ENCODE peak calls at places on chromosome 19, in nine cellular contexts. V is AG10803, U is GM12865, Y is fibroblast of lung, C is body of pancreas, T is uterus, O is suprapubic skin, Z is Peyer's patch, Q is fibroblast of mammary gland. H is an unnamed sample.

GRCh38 chr19:23957660-23958281 is 43.1 kb downstream of the ZNF726 start:
- DNase-seq in V (peak), U (no peak), Y (peak), C (no peak), T (no peak), O (no peak), Z (no peak), Q (peak), H (peak)

GRCh38 chr19:57110592-57111328 is 9.0 kb upstream of the USP29 start:
- DNase-seq in V (no peak), U (no peak), Y (no peak), C (no peak), T (no peak), O (no peak), Z (no peak), Q (peak), H (no peak)

GRCh38 chr19:21704320-21704719 is 63.1 kb downstream of the ZNF100 start:
- DNase-seq in V (no peak), U (no peak), Y (no peak), C (no peak), T (no peak), O (no peak), Z (no peak), Q (no peak), H (no peak)

GRCh38 chr19:10730932-10731331 is 13.1 kb downstream of the DNM2 start:
- DNase-seq in V (no peak), U (no peak), Y (no peak), C (no peak), T (no peak), O (no peak), Z (no peak), Q (no peak), H (no peak)

GRCh38 chr19:50817941-50818858 is 5.4 kb downstream of the KLK1 start:
- DNase-seq in V (no peak), U (peak), Y (no peak), C (peak), T (no peak), O (no peak), Z (peak), Q (peak), H (peak)

GRCh38 chr19:20367811-20368294 is 197.7 kb downstream of the ZNF737 start:
- DNase-seq in V (no peak), U (no peak), Y (no peak), C (peak), T (no peak), O (no peak), Z (no peak), Q (no peak), H (no peak)

GRCh38 chr19:16070366-16070990 is 5.8 kb upstream of the TPM4 start:
- DNase-seq in V (no peak), U (peak), Y (no peak), C (peak), T (peak), O (peak), Z (peak), Q (no peak), H (no peak)

GRCh38 chr19:47697863-47698609 is 15.2 kb upstream of the EHD2 start:
- DNase-seq in V (peak), U (peak), Y (peak), C (peak), T (peak), O (peak), Z (peak), Q (peak), H (peak)

GRCh38 chr19:43446746-43447489 is 18.5 kb downstream of the LYPD3 start:
- DNase-seq in V (peak), U (peak), Y (peak), C (peak), T (peak), O (peak), Z (peak), Q (peak), H (peak)

GRCh38 chr19:41030651-41031050 is 39.6 kb downstream of the CYP2B6 start:
- DNase-seq in V (no peak), U (no peak), Y (no peak), C (no peak), T (no peak), O (peak), Z (no peak), Q (no peak), H (no peak)

GRCh38 chr19:52214241-52214640 is 24.4 kb downstream of the PPP2R1A start:
- DNase-seq in V (peak), U (no peak), Y (no peak), C (no peak), T (no peak), O (peak), Z (no peak), Q (no peak), H (no peak)

GRCh38 chr19:36136975-36137686 is 2.7 kb upstream of the CAPNS1 start:
- DNase-seq in V (peak), U (no peak), Y (peak), C (peak), T (peak), O (no peak), Z (peak), Q (peak), H (peak)

GRCh38 chr19:50777261-50777660 is 7.0 kb downstream of the GPR32 start:
- DNase-seq in V (no peak), U (no peak), Y (no peak), C (no peak), T (no peak), O (no peak), Z (no peak), Q (no peak), H (no peak)

GRCh38 chr19:41408256-41408655 is 10.6 kb downstream of the BCKDHA start:
- DNase-seq in V (no peak), U (peak), Y (no peak), C (no peak), T (no peak), O (no peak), Z (no peak), Q (no peak), H (no peak)

GRCh38 chr19:55156202-55157063 is 1.1 kb downstream of the TNNI3 start:
- DNase-seq in V (no peak), U (peak), Y (peak), C (peak), T (no peak), O (no peak), Z (peak), Q (peak), H (peak)

GRCh38 chr19:47417746-47418594 is 1.4 kb downstream of the MEIS3 start:
- DNase-seq in V (no peak), U (no peak), Y (peak), C (no peak), T (no peak), O (no peak), Z (no peak), Q (no peak), H (no peak)

GRCh38 chr19:45668342-45668871 is 386 bp downstream of the GIPR start:
- DNase-seq in V (no peak), U (no peak), Y (no peak), C (no peak), T (no peak), O (no peak), Z (no peak), Q (no peak), H (no peak)

GRCh38 chr19:33110201-33110910 is 21.6 kb upstream of the WDR88 start:
- DNase-seq in V (no peak), U (no peak), Y (peak), C (no peak), T (no peak), O (no peak), Z (no peak), Q (no peak), H (peak)

GRCh38 chr19:46201413-46202310 is 27.9 kb upstream of the IGFL1 start:
- DNase-seq in V (no peak), U (no peak), Y (no peak), C (no peak), T (no peak), O (no peak), Z (no peak), Q (no peak), H (no peak)

GRCh38 chr19:29294343-29294811 is 81.4 kb upstream of the UQCRFS1 start:
- DNase-seq in V (peak), U (no peak), Y (no peak), C (no peak), T (no peak), O (peak), Z (no peak), Q (no peak), H (no peak)

GRCh38 chr19:33246729-33247440 is 21.2 kb upstream of the SLC7A10 start:
- DNase-seq in V (no peak), U (no peak), Y (no peak), C (no peak), T (no peak), O (no peak), Z (no peak), Q (no peak), H (no peak)

GRCh38 chr19:38307076-38307475 is 3.0 kb downstream of the C19orf33 start:
- DNase-seq in V (no peak), U (no peak), Y (no peak), C (no peak), T (no peak), O (no peak), Z (no peak), Q (no peak), H (no peak)

GRCh38 chr19:36152061-36152885 is at the start of gene COX7A1:
- DNase-seq in V (peak), U (no peak), Y (peak), C (peak), T (peak), O (peak), Z (peak), Q (peak), H (peak)

GRCh38 chr19:38537071-38537847 is 80.5 kb downstream of the MAP4K1 start:
- DNase-seq in V (no peak), U (no peak), Y (no peak), C (no peak), T (no peak), O (no peak), Z (no peak), Q (peak), H (no peak)

GRCh38 chr19:9289231-9289884 is 20.3 kb downstream of the ZNF699 start:
- DNase-seq in V (no peak), U (no peak), Y (no peak), C (no peak), T (no peak), O (no peak), Z (no peak), Q (no peak), H (no peak)

GRCh38 chr19:47111081-47111589 is 2.4 kb downstream of the ZC3H4 start:
- DNase-seq in V (no peak), U (peak), Y (no peak), C (no peak), T (peak), O (no peak), Z (peak), Q (no peak), H (no peak)

GRCh38 chr19:12841094-12841493 is 2.8 kb downstream of the MAST1 start:
- DNase-seq in V (no peak), U (peak), Y (peak), C (peak), T (no peak), O (no peak), Z (no peak), Q (peak), H (peak)

GRCh38 chr19:47049307-47049700 is 880 bp upstream of the TMEM160 start:
- DNase-seq in V (peak), U (no peak), Y (no peak), C (no peak), T (no peak), O (no peak), Z (no peak), Q (peak), H (peak)

GRCh38 chr19:8148410-8149231 is 771 bp downstream of the FBN3 start:
- DNase-seq in V (no peak), U (no peak), Y (no peak), C (no peak), T (no peak), O (no peak), Z (no peak), Q (no peak), H (no peak)

GRCh38 chr19:47637550-47637949 is 28.6 kb downstream of the BICRA start:
- DNase-seq in V (peak), U (no peak), Y (peak), C (no peak), T (no peak), O (no peak), Z (no peak), Q (peak), H (peak)

GRCh38 chr19:16496613-16496983 is 404 bp downstream of the C19orf44 start:
- DNase-seq in V (peak), U (no peak), Y (peak), C (no peak), T (peak), O (no peak), Z (no peak), Q (peak), H (peak)

GRCh38 chr19:28419312-28419711 is 793.6 kb downstream of the UQCRFS1 start:
- DNase-seq in V (no peak), U (no peak), Y (no peak), C (no peak), T (no peak), O (no peak), Z (no peak), Q (no peak), H (no peak)

GRCh38 chr19:13860679-13861391 is 16.1 kb upstream of the NANOS3 start:
- DNase-seq in V (no peak), U (no peak), Y (no peak), C (no peak), T (no peak), O (no peak), Z (no peak), Q (no peak), H (no peak)

GRCh38 chr19:47351545-47351944 is 2.4 kb downstream of the DHX34 start:
- DNase-seq in V (peak), U (peak), Y (peak), C (no peak), T (no peak), O (no peak), Z (no peak), Q (peak), H (peak)

DNA sequence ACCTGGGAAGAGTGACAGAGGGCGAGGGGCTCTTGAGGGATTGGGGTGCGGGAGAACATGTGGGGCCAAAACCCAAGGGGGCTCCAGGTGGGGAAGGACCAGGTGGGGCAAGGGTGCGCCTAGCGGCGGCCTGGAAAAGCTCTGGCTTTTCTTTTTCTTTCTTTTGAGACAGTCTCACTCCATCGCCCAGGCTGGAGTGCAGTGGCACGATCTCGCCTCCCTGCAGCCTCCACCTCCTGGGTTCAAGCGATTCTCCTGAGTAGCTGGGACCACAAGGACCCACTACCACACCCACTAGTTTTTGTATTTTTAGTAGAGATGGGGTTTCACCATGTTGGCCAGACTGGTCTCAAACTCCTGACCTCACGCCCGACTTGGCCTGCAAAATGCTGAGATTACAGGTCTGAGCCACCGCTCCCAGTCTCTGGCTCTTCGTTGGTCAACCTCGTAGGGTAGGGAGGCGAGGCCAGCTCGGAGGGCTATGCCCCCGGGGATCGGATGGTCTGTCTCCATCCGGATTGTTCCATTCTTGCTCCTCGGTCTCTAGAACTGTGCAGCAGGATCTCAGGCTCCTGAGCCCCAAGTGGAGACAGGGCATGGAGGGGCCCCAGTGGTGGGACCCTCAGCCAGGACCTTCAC is 3.7 kb downstream of the GADD45B start:
- DNase-seq in V (no peak), U (no peak), Y (no peak), C (no peak), T (no peak), O (no peak), Z (no peak), Q (no peak), H (peak)
- TF ChIP-seq CTCF in V (no peak), U (peak), Y (no peak), C (no peak), T (no peak), O (no peak), Z (peak), Q (no peak), H (peak)

GRCh38 chr19:1754651-1755466 is 1.6 kb downstream of the ONECUT3 start:
- DNase-seq in V (no peak), U (peak), Y (no peak), C (no peak), T (no peak), O (no peak), Z (no peak), Q (peak), H (no peak)
- H3K4me3 ChIP-seq in V (no peak), U (no peak), Y (no peak), C (no peak), T (no peak), O (no peak), Z (no peak), Q (no peak), H (no peak)

GRCh38 chr19:30684613-30685012 is 312.4 kb downstream of the ZNF536 start:
- DNase-seq in V (no peak), U (no peak), Y (no peak), C (no peak), T (no peak), O (no peak), Z (no peak), Q (no peak), H (no peak)

GRCh38 chr19:30685601-30686000 is 313.4 kb downstream of the ZNF536 start:
- DNase-seq in V (no peak), U (no peak), Y (no peak), C (no peak), T (no peak), O (no peak), Z (no peak), Q (no peak), H (no peak)

GRCh38 chr19:30679789-30680188 is 307.6 kb downstream of the ZNF536 start:
- DNase-seq in V (no peak), U (no peak), Y (no peak), C (no peak), T (no peak), O (no peak), Z (no peak), Q (no peak), H (no peak)

GRCh38 chr19:30681162-30681996 is 309.2 kb downstream of the ZNF536 start:
- DNase-seq in V (no peak), U (no peak), Y (no peak), C (no peak), T (no peak), O (no peak), Z (no peak), Q (no peak), H (no peak)

GRCh38 chr19:30682576-30683536 is 310.7 kb downstream of the ZNF536 start:
- DNase-seq in V (peak), U (peak), Y (peak), C (peak), T (peak), O (no peak), Z (peak), Q (peak), H (peak)
- TF ChIP-seq CTCF in V (peak), U (peak), Y (peak), C (peak), T (peak), O (peak), Z (peak), Q (peak), H (peak)

DNA sequence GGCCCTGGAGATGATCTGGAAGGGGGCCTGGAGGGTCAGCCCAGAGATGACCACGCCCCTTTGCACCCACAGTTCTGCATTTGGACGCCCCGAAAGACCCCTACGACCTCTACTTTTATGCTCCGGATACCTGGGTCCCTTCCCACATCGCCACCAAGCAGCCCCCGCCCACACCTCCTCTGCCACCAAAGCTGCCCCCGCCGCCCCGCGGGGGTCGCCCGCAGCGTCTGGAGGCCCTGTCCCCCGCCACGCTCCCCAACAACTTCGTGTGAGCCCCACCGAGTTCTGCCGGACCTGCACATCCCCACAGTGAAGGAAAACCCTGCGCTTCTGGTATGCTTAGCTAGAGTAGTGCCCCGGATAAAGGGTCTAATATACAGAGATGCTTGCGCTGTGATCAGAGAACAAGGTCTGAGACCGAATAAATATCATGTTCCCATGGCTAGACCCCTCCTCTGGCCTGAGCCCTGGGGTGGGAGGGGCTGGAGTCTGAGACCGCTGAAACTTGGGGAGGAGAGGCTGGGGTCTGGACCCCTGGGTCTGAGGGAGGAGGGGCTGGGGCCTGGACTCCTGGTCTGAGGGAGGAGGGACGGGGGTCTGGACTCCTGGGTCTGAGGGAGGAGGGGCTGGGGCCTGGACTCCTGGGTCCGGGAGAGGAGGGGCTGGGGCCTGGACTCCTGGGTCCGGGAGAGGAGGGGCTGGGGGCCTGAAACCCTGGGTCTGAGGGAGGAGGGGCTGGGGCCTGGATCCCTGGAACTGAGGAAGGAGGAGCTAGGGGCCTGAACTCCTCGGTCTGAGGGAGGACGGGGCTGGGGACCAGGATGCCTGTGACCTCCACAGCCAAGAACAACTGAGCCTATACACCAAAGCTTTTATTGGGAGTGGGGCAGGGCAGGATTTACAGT is 3.6 kb downstream of the GFY start:
- DNase-seq in V (no peak), U (no peak), Y (no peak), C (no peak), T (no peak), O (peak), Z (no peak), Q (no peak), H (no peak)
- H3K4me3 ChIP-seq in V (no peak), U (no peak), Y (no peak), C (no peak), T (no peak), O (peak), Z (no peak), Q (no peak), H (no peak)

DNA sequence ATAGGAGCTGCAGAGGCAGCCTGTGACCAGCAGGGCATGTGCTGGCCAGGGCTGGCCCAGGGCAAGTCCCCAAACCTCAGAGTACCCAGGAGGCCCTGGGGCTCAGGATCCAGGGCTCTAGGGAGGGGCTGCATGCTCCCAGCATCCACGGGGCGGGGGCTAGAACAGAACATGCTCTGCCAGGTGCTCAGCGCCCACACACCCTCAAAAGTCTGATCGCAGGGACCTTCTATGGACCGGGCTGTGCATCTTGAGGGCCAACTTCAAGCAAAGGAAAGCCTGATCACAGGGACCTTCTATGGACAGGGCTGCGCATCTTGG is 33.5 kb downstream of the ELL start:
- DNase-seq in V (peak), U (no peak), Y (no peak), C (no peak), T (no peak), O (no peak), Z (no peak), Q (no peak), H (no peak)
- TF ChIP-seq CTCF in V (peak), U (no peak), Y (peak), C (no peak), T (no peak), O (no peak), Z (peak), Q (peak), H (peak)

H was measured in fibroblast of pulmonary artery.